ENCODE peak calls at places on chromosome 6, in seven cellular contexts. H is prostate gland, D is mammary epithelial cell, G is fibroblast of lung, A is stomach, X is cardiac muscle cell, C is breast epithelium. J is an unnamed sample.

GRCh38 chr6:47308223-47308567 is 1.5 kb downstream of the TNFRSF21 start:
- DNase-seq in G (no peak), C (no peak), D (no peak), H (no peak), A (no peak), X (peak; percentile 24), J (no peak)

GRCh38 chr6:31586596-31586995 is 519 bp downstream of the LST1 start:
- DNase-seq in X (no peak), G (no peak), C (no peak), D (no peak), H (no peak), A (no peak), J (no peak)

GRCh38 chr6:28771401-28772267 is 152.2 kb downstream of the TRIM27 start:
- DNase-seq in H (no peak), A (no peak), X (no peak), C (no peak), G (no peak), D (peak; percentile 46), J (no peak)

GRCh38 chr6:85482206-85483040 is 32.5 kb downstream of the NT5E start:
- DNase-seq in H (no peak), A (no peak), G (peak; percentile 16), D (no peak), X (peak; percentile 60), C (no peak), J (no peak)

GRCh38 chr6:10837009-10837691 is 1.2 kb downstream of the MAK start:
- DNase-seq in C (no peak), A (peak; percentile 33), G (peak; percentile 7), D (peak; percentile 10), X (peak; percentile 9), H (peak; percentile 14), J (peak; percentile 27)

GRCh38 chr6:146357578-146358340 is 185.9 kb upstream of the RAB32 start:
- DNase-seq in D (peak; percentile 70), C (no peak), A (no peak), H (no peak), X (peak; percentile 66), G (peak; percentile 98), J (peak; percentile 48)

GRCh38 chr6:32943864-32944263 is 3.0 kb upstream of the HLA-DMB start:
- DNase-seq in G (no peak), C (no peak), A (no peak), H (no peak), D (no peak), X (no peak), J (no peak)

GRCh38 chr6:106626485-106626884 is 2.8 kb downstream of the RTN4IP1 start:
- DNase-seq in C (no peak), D (no peak), G (no peak), X (no peak), A (no peak), H (no peak), J (no peak)

GRCh38 chr6:10381133-10381829 is 33.6 kb downstream of the TFAP2A start:
- DNase-seq in D (no peak), C (no peak), X (no peak), G (no peak), A (no peak), H (no peak), J (no peak)

GRCh38 chr6:136468711-136469110 is 81.5 kb downstream of the MAP7 start:
- DNase-seq in H (no peak), X (no peak), A (no peak), G (no peak), D (no peak), C (no peak), J (no peak)

GRCh38 chr6:74755196-74755595 is 450.7 kb downstream of the COL12A1 start:
- DNase-seq in G (no peak), D (no peak), C (no peak), A (no peak), H (no peak), X (no peak), J (no peak)

GRCh38 chr6:2448826-2449571 is 203.6 kb upstream of the GMDS start:
- DNase-seq in C (peak; percentile 30), G (peak; percentile 70), D (peak; percentile 64), X (peak; percentile 90), H (peak; percentile 29), A (peak; percentile 44), J (peak; percentile 68)

GRCh38 chr6:10347561-10348327 is 67.1 kb downstream of the TFAP2A start:
- DNase-seq in G (peak; percentile 57), D (peak; percentile 99), C (no peak), A (no peak), H (no peak), X (no peak), J (peak; percentile 91)

GRCh38 chr6:48447251-48447650 is 336.3 kb upstream of the PTCHD4 start:
- DNase-seq in G (no peak), C (no peak), X (no peak), D (no peak), A (no peak), H (no peak), J (peak; percentile 20)

GRCh38 chr6:112253842-112254816 is at the start of gene LAMA4:
- DNase-seq in H (no peak), G (peak; percentile 87), C (no peak), A (peak; percentile 45), X (peak; percentile 91), D (peak; percentile 32), J (peak; percentile 38)

DNA sequence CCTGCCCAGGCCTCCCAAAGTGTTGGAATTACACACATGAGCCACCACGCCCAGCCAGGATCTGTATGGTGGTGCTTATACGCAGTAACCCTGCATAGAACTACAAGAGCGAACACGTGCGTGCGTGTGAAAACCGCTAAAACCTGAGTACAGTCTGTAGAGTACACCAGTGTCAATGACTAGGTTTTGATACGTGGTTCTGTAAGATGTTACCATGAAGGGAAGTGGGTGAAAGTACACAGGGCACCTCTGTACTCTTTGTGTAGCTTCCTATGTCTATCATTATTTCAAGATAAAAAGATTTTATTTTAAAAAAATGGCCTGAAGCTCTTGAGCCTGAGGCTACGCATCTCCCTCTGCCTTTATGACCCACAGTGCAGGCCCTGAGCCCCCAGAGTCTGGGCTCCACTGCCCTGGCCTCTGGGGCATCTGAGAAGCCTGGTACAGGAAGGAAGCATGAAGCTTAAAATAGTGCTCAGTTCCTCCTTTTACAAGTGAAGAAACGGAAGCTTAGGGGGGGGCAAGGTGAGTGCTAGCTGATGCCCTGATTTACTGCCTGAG is 21.6 kb downstream of the LY86 start:
- DNase-seq in C (no peak), X (no peak), H (no peak), G (no peak), A (no peak), D (no peak), J (no peak)
- H3K27ac ChIP-seq in C (no peak overlapping the region), X (no peak overlapping the region), H (no peak overlapping the region), G (no peak overlapping the region), A (peak overlapping the region; percentile 42), D (no peak overlapping the region), J (no peak overlapping the region)

GRCh38 chr6:36722879-36723278 is 25.3 kb downstream of the RAB44 start:
- DNase-seq in G (no peak), D (peak; percentile 60), C (no peak), X (no peak), H (no peak), A (no peak), J (no peak)

GRCh38 chr6:36722365-36722764 is 24.7 kb downstream of the RAB44 start:
- DNase-seq in X (no peak), G (no peak), H (no peak), C (no peak), D (no peak), A (no peak), J (no peak)

GRCh38 chr6:36719126-36719525 is 21.5 kb downstream of the RAB44 start:
- DNase-seq in G (no peak), H (no peak), X (no peak), D (no peak), A (no peak), C (no peak), J (no peak)

GRCh38 chr6:36720251-36721141 is 22.9 kb downstream of the RAB44 start:
- DNase-seq in D (no peak), C (no peak), X (no peak), G (no peak), A (no peak), H (no peak), J (no peak)

GRCh38 chr6:36721369-36722140 is 23.9 kb downstream of the RAB44 start:
- DNase-seq in G (no peak), H (no peak), C (no peak), D (no peak), X (no peak), A (no peak), J (no peak)
- TF ChIP-seq CTCF in G (no peak), H (no peak), C (no peak), D (no peak), X (no peak), A (no peak), J (no peak)

DNA sequence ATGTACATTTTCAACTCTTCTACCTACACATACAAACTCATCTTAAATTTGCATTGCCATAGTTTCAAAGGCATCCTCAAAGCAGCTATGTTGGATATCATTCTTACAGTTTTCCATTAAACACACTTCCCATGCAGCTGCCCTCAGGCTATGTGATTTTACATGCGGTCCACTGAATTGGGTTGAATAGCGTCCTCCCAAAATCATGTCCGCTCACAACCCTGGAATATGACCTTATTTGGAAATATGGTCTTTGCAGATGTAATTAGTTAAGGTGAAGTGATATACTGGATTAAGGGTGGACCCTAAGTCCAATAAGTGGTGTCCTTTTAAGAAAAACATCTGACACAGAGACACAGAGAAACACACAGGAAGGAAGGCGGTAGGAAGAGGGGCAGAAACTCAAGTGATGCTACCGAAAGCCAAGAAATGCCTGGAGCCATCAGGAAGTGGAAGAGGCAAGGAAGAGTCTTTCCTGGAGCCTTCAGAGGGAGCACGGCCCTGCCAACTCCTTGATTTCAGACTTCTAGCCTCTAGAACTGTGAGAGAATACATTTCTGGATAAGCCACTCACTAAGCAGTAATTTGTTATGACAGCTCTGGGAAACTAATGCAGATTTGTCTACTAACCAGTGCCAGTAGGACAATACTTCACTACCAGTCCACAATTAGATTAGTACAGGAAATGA is 42.6 kb upstream of the NHSL1 start:
- DNase-seq in A (no peak), H (no peak), C (no peak), X (peak; percentile 74), G (peak; percentile 58), D (no peak), J (no peak)
- H3K27ac ChIP-seq in A (peak overlapping the region; percentile 71), H (no peak overlapping the region), C (peak overlapping the region; percentile 60), X (no peak overlapping the region), G (peak overlapping the region; percentile 94), D (no peak overlapping the region), J (no peak overlapping the region)

DNA sequence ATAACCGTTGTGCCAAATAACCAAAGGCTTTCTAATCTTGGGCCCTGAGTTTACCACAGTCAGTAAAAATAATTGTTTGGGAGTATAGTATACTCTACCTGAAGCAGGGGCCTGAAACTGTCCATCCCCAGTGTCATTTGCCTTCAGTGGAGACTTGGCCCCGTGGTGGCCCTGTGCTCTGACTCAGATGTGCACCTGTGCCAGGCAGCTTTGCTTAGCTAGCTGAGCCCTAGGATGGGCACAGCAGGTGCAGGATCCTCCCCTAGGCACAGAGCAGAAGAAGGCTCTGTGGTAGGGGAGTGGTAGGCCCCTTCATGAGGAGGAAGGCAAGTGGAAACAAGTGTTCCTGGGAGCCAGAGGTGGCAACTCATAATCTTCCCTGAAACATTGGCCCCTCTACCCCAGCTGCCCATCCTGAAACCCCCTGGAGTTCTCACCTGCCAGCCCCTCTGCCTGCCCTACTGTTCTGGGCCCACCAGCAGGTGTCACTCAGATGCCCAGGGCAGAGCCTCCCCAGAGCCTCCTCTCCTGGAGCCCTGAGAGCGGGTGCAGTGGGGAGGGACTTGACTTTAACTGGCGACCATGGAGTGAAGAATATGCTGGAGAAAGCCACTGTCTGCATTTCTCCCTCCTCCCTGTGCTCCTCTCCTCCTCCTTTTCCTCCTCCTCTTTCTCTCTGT is 3.0 kb downstream of the CPNE5 start:
- DNase-seq in G (no peak), X (no peak), C (no peak), A (no peak), D (no peak), H (no peak), J (no peak)
- TF ChIP-seq CTCF in G (no peak), X (no peak), C (no peak), A (no peak), D (no peak), H (no peak), J (no peak)